ENCODE peak calls at places on chromosomes 13 and 19, in four cellular contexts. E, L, A and Q are unnamed samples.

GRCh38 chr13:99403458-99403971 is 96.3 kb upstream of the GPR183 start:
- DNase-seq in L (no peak), A (no peak), E (no peak), Q (no peak)

GRCh38 chr19:42547927-42548326 is 19.6 kb upstream of the CEACAM1 start:
- DNase-seq in E (no peak), A (no peak), L (no peak), Q (no peak)

GRCh38 chr19:5018224-5019015 is 49.5 kb downstream of the KDM4B start:
- DNase-seq in L (no peak), A (no peak), E (no peak), Q (no peak)

GRCh38 chr19:40933025-40933424 is 51.0 kb upstream of the CYP2A7 start:
- DNase-seq in E (no peak), A (no peak), L (no peak), Q (no peak)

GRCh38 chr19:19997656-19998268 is 41.5 kb downstream of the ZNF682 start:
- DNase-seq in E (peak; percentile 22), A (no peak), L (peak; percentile 57), Q (peak; percentile 50)

GRCh38 chr13:100361504-100361903 is 227.1 kb downstream of the GGACT start:
- DNase-seq in L (no peak), E (no peak), A (no peak), Q (no peak)

GRCh38 chr13:110556224-110556606 is 5.3 kb downstream of the RAB20 start:
- DNase-seq in A (no peak), E (no peak), L (no peak), Q (no peak)

GRCh38 chr13:49779721-49780120 is 12.8 kb downstream of the KPNA3 start:
- DNase-seq in A (no peak), L (no peak), E (no peak), Q (no peak)

GRCh38 chr19:57888494-57889231 is at the start of gene ZNF814:
- DNase-seq in E (peak; percentile 86), A (no peak), L (peak; percentile 80), Q (peak; percentile 94)

GRCh38 chr13:51287758-51288157 is 51.7 kb upstream of the SERPINE3 start:
- DNase-seq in E (no peak), L (no peak), A (no peak), Q (no peak)

GRCh38 chr19:29697523-29698261 is 17.4 kb downstream of the C19orf12 start:
- DNase-seq in A (no peak), L (no peak), E (no peak), Q (no peak)

GRCh38 chr19:5492281-5492812 is 37.1 kb downstream of the ZNRF4 start:
- DNase-seq in E (no peak), A (no peak), L (no peak), Q (no peak)

GRCh38 chr19:13189600-13189999 is 39.4 kb downstream of the IER2 start:
- DNase-seq in L (no peak), A (no peak), E (no peak), Q (no peak)

GRCh38 chr13:98201178-98201577 is 24.1 kb upstream of the RNF113B start:
- DNase-seq in E (no peak), A (no peak), L (no peak), Q (no peak)

GRCh38 chr19:14563590-14563926 is 8.3 kb downstream of the NDUFB7 start:
- DNase-seq in E (no peak), A (no peak), L (no peak), Q (no peak)

DNA sequence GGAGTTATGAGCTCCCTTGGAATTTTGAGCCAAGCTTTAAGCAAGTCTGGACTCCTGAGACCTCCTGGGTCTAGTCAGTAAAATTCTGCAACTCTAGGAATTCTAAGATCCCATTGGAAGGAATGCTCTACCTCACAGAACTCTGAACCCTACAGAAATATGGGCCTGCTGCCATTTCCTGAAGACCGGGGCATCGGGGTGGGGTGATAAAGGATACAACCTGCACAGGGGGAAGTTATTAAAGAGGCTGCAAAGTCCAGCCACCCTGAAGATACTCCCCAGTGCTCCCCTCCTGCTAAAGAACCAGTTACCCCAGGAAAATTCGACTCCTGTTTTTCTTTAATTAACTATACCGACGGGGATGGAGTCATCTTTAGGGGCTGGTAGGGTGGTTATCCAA is 2.4 kb upstream of the PPP1R37 start:
- DNase-seq in A (no peak), E (no peak), L (no peak), Q (no peak)
- H3K27ac ChIP-seq in A (no peak overlapping the region), E (no peak overlapping the region), L (peak overlapping the region; percentile 97), Q (no peak overlapping the region)

GRCh38 chr19:3266792-3267469 is 42.5 kb downstream of the CELF5 start:
- DNase-seq in L (no peak), A (no peak), E (no peak), Q (peak; percentile 38)

GRCh38 chr19:3268326-3268725 is 43.9 kb downstream of the CELF5 start:
- DNase-seq in A (no peak), E (no peak), L (no peak), Q (no peak)

GRCh38 chr19:3266092-3266693 is 41.7 kb downstream of the CELF5 start:
- DNase-seq in A (no peak), E (no peak), L (no peak), Q (no peak)

GRCh38 chr19:3263866-3264265 is 39.4 kb downstream of the CELF5 start:
- DNase-seq in L (no peak), A (no peak), E (no peak), Q (no peak)

DNA sequence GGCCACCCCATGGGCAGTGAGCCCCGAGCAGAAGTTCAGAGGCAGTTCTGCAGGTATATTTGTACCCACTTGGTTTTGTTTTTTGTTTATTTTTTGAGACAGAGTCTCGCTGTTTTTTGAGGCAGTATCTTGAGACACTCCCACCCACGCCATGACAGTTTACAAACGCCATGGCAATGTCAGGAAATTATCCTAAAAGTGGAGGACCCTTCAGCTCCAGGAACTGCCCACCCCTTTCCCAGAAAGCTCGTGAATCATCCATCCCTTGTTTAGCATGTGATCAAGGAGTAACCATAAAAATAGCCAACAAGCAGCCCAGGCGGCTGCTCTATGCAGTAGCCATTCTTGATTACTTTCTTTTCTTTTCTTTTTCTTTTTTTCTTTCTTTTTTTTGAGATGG is 41.0 kb downstream of the CELF5 start:
- DNase-seq in A (no peak), L (no peak), E (no peak), Q (no peak)
- H3K4me1 ChIP-seq in A (no peaks in the 10 kb centered on the region), L (no peaks in the 10 kb centered on the region), E (no peaks in the 10 kb centered on the region), Q (peaks cover 5% of the 10 kb centered on the region)

GRCh38 chr13:40345654-40346372 is 320.6 kb downstream of the FOXO1 start:
- DNase-seq in L (peak; percentile 31), A (no peak), E (no peak), Q (no peak)
- H3K27ac ChIP-seq in L (no peak overlapping the region), A (no peak overlapping the region), E (peak overlapping the region; percentile 32), Q (no peak overlapping the region)

GRCh38 chr13:48184260-48184659 is 48.7 kb upstream of the ITM2B start:
- DNase-seq in E (no peak), A (no peak), L (no peak), Q (no peak)
- H3K4me1 ChIP-seq in E (no peaks in the 10 kb centered on the region), A (no peaks in the 10 kb centered on the region), L (no peaks in the 10 kb centered on the region), Q (no peaks in the 10 kb centered on the region)

GRCh38 chr19:8242212-8242821 is 33.1 kb downstream of the CERS4 start:
- DNase-seq in E (no peak), A (no peak), L (no peak), Q (no peak)

GRCh38 chr19:8241646-8242045 is 32.5 kb downstream of the CERS4 start:
- DNase-seq in E (no peak), A (no peak), L (no peak), Q (no peak)

GRCh38 chr19:8239528-8240273 is 30.5 kb downstream of the CERS4 start:
- DNase-seq in L (no peak), E (no peak), A (no peak), Q (no peak)

GRCh38 chr19:8238251-8238650 is 29.1 kb downstream of the CERS4 start:
- DNase-seq in E (no peak), A (no peak), L (peak; percentile 90), Q (no peak)

DNA sequence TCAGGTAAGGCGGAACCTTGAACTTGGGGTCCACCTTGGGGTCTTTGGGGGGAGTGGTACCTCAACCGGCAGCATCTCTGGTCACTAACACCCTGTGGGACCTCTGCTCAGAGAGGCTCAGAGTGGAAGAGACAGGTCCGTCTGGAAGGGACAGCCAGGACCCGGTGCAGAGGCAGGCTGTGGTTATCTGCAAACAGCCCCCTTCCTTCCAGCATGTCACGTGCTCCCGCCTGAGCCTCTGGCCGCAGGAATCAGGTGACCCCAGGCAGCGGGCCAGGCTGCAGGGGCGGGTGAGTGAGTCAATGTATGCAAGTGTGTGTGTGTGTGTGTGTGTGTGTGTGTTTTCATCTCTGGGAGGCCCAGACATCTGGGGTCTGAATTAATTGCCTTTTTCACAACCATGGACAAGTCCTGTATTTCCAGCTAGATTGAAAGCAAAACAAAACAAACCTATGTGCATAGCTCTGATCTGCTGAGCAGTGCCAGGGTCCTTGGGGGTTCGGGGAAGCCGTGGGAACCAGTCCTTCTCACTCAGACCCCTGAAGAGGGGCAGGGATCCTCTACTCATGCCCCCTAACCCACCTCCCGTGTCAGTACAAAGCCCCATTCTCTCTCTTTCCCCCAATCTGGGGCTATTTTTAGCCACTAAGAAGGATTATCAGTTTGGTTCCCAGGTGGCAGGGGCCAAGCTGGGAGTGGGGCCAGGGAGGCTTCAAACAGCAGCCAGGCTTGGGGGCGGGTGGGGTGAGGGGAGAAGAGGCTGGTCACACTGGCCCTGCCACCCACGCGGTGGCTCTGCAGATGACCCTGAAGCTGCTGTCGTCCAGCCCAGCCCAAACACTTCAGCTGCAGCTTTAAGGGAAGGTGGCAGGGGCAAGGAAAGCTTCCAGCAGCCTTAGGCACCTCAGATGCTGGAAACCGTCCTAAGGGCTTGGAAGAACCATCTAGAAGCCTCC is 31.4 kb downstream of the CERS4 start:
- DNase-seq in A (peak; percentile 41), E (peak; percentile 89), L (peak; percentile 96), Q (peak; percentile 95)
- H3K27ac ChIP-seq in A (no peak overlapping the region), E (peak overlapping the region; percentile 92), L (peak overlapping the region; percentile 86), Q (peak overlapping the region; percentile 53)

GRCh38 chr19:48958006-48958405 is 3.3 kb downstream of the BAX start:
- DNase-seq in A (no peak), L (no peak), E (no peak), Q (no peak)
- H3K4me1 ChIP-seq in A (peaks cover 5% of the 10 kb centered on the region), L (peaks cover 27% of the 10 kb centered on the region), E (peaks cover 31% of the 10 kb centered on the region), Q (peaks cover 13% of the 10 kb centered on the region)

GRCh38 chr19:10421240-10421948 is 1.1 kb downstream of the PDE4A start:
- DNase-seq in A (no peak), L (no peak), E (no peak), Q (no peak)
- H3K27ac ChIP-seq in A (no peak overlapping the region), L (no peak overlapping the region), E (no peak overlapping the region), Q (no peak overlapping the region)